ENCODE peak calls at places on chromosomes 16 and 17, in six cellular contexts. J, O, E, K, X and M are unnamed samples.

GRCh38 chr17:72826602-72827001 is 265.9 kb downstream of the SLC39A11 start:
- DNase-seq in J (no peak), O (no peak), E (peak), K (no peak), X (no peak), M (no peak)

GRCh38 chr17:17603895-17604225 is 12.4 kb upstream of the PEMT start:
- DNase-seq in J (no peak), O (no peak), E (no peak), K (no peak), X (no peak), M (no peak)

GRCh38 chr17:82227629-82228277 is 1.1 kb upstream of the SLC16A3 start:
- DNase-seq in J (no peak), O (no peak), E (no peak), K (no peak), X (no peak), M (no peak)

GRCh38 chr17:1977583-1978395 is 47.3 kb downstream of the RTN4RL1 start:
- DNase-seq in J (no peak), O (no peak), E (no peak), K (peak), X (no peak), M (no peak)

GRCh38 chr17:66337866-66338472 is 35.6 kb downstream of the PRKCA start:
- DNase-seq in J (no peak), O (no peak), E (no peak), K (no peak), X (no peak), M (no peak)

GRCh38 chr17:8417806-8418205 is 17.9 kb upstream of the NDEL1 start:
- DNase-seq in J (no peak), O (no peak), E (no peak), K (no peak), X (no peak), M (no peak)

GRCh38 chr17:1511290-1511689 is 5.1 kb downstream of the INPP5K start:
- DNase-seq in J (no peak), O (no peak), E (no peak), K (no peak), X (no peak), M (peak)

GRCh38 chr17:15154618-15155017 is 110.5 kb downstream of the PMP22 start:
- DNase-seq in J (no peak), O (no peak), E (peak), K (no peak), X (no peak), M (peak)

GRCh38 chr17:17300624-17301568 is 2.3 kb upstream of the NT5M start:
- DNase-seq in J (no peak), O (peak), E (peak), K (peak), X (no peak), M (peak)

GRCh38 chr16:53043986-53044571 is 8.6 kb downstream of the CHD9NB start:
- DNase-seq in J (no peak), O (no peak), E (no peak), K (no peak), X (no peak), M (no peak)

GRCh38 chr17:40949406-40949805 is 12.0 kb upstream of the KRT23 start:
- DNase-seq in J (no peak), O (no peak), E (no peak), K (no peak), X (no peak), M (no peak)

GRCh38 chr17:37234106-37234505 is 141.7 kb upstream of the C17orf78 start:
- DNase-seq in J (no peak), O (no peak), E (no peak), K (no peak), X (no peak), M (no peak)

GRCh38 chr17:77451271-77451893 is 310.6 kb downstream of the SEC14L1 start:
- DNase-seq in J (peak), O (no peak), E (peak), K (peak), X (peak), M (peak)